ENCODE peak calls at places on chromosome 12, in four cellular contexts. H is A549, J is IMR-90, F is GM12878. Y is an unnamed sample.

GRCh38 chr12:5587701-5588100 is 155.8 kb downstream of the NTF3 start:
- DNase-seq in H (no peak), J (no peak), F (no peak), Y (no peak)

GRCh38 chr12:51371295-51371953 is 19.8 kb downstream of the GALNT6 start:
- DNase-seq in H (peak), J (peak), F (no peak), Y (peak)

GRCh38 chr12:54360717-54361456 is 3.4 kb downstream of the GPR84 start:
- DNase-seq in H (peak), J (peak), F (no peak), Y (peak)

GRCh38 chr12:91542048-91542447 is 359.4 kb upstream of the DCN start:
- DNase-seq in H (no peak), J (no peak), F (no peak), Y (no peak)

GRCh38 chr12:84554199-84554723 is 358.3 kb downstream of the SLC6A15 start:
- DNase-seq in H (no peak), J (no peak), F (no peak), Y (no peak)

GRCh38 chr12:47828967-47829482 is 9.3 kb upstream of the HDAC7 start:
- DNase-seq in H (peak), J (peak), F (no peak), Y (no peak)

GRCh38 chr12:63967358-63967757 is 122.9 kb downstream of the SRGAP1 start:
- DNase-seq in H (no peak), J (peak), F (no peak), Y (no peak)

GRCh38 chr12:67651380-67651695 is 2.8 kb downstream of the DYRK2 start:
- DNase-seq in H (peak), J (peak), F (no peak), Y (peak)

GRCh38 chr12:76563061-76563460 is 3.5 kb upstream of the OSBPL8 start:
- DNase-seq in H (no peak), J (no peak), F (no peak), Y (no peak)

GRCh38 chr12:126784328-126784921 is 1482.5 kb upstream of the TMEM132C start:
- DNase-seq in H (peak), J (no peak), F (no peak), Y (peak)

GRCh38 chr12:12507121-12507520 is 55.5 kb downstream of the DUSP16 start:
- DNase-seq in H (no peak), J (no peak), F (no peak), Y (no peak)

GRCh38 chr12:124172646-124173045 is 122.2 kb upstream of the RFLNA start:
- DNase-seq in H (no peak), J (no peak), F (no peak), Y (no peak)

GRCh38 chr12:131830335-131831020 is 2.3 kb downstream of the MMP17 start:
- DNase-seq in H (peak), J (peak), F (no peak), Y (peak)

GRCh38 chr12:104736307-104736706 is 221.8 kb downstream of the SLC41A2 start:
- DNase-seq in H (no peak), J (peak), F (no peak), Y (no peak)

GRCh38 chr12:75650989-75651695 is 139.7 kb upstream of the KRR1 start:
- DNase-seq in H (no peak), J (no peak), F (no peak), Y (no peak)

GRCh38 chr12:68536885-68537284 is 73.8 kb upstream of the RAP1B start:
- DNase-seq in H (no peak), J (no peak), F (no peak), Y (no peak)

GRCh38 chr12:128789356-128789929 is 34.3 kb downstream of the SLC15A4 start:
- DNase-seq in H (no peak), J (no peak), F (no peak), Y (no peak)

GRCh38 chr12:8081228-8081920 is 700 bp upstream of the NECAP1 start:
- DNase-seq in H (no peak), J (no peak), F (no peak), Y (no peak)

GRCh38 chr12:42469355-42470006 is 120.1 kb downstream of the PRICKLE1 start:
- DNase-seq in H (no peak), J (no peak), F (peak), Y (no peak)

GRCh38 chr12:122947352-122947792 is 18.9 kb downstream of the ABCB9 start:
- DNase-seq in H (no peak), J (no peak), F (no peak), Y (no peak)

GRCh38 chr12:110699591-110700445 is 10.9 kb upstream of the HVCN1 start:
- DNase-seq in H (no peak), J (no peak), F (no peak), Y (peak)

GRCh38 chr12:47209014-47209413 is 129.3 kb upstream of the AMIGO2 start:
- DNase-seq in H (no peak), J (no peak), F (no peak), Y (no peak)

GRCh38 chr12:82659343-82660207 is 27.1 kb upstream of the TMTC2 start:
- DNase-seq in H (no peak), J (no peak), F (no peak), Y (no peak)

DNA sequence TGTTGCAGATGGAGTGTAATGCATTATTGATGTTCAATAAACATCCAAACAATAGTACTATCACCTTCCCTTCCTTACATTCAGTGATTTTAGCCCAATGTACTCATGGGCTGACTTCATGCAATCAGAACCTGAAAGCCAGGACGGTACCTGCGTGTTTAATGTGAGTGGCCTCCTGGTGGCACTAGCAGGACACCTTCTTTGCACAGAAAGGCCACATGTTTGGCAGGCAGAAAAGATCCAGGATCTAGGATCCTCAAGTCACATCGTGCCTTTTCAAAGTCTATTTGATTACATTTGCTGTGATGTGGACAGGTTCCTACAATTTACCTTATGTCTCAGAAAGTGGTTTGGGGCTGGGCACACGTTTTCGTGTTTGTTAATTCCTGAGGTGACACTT is 82.9 kb downstream of the NEDD1 start:
- DNase-seq in H (no peak), J (no peak), F (no peak), Y (peak)
- TF ChIP-seq SMC3 in H (no peak), J (no peak), F (peak), Y (peak)

GRCh38 chr12:6606331-6607131 is 648 bp downstream of the CHD4 start:
- DNase-seq in H (peak), J (peak), F (no peak), Y (peak)

GRCh38 chr12:6604254-6605029 is 2.7 kb downstream of the CHD4 start:
- DNase-seq in H (no peak), J (no peak), F (no peak), Y (no peak)

GRCh38 chr12:6602526-6602925 is 4.7 kb downstream of the CHD4 start:
- DNase-seq in H (no peak), J (no peak), F (no peak), Y (no peak)

GRCh38 chr12:6605425-6606330 is 1.5 kb downstream of the CHD4 start:
- DNase-seq in H (peak), J (peak), F (no peak), Y (no peak)

GRCh38 chr12:6603095-6603567 is 4.0 kb downstream of the CHD4 start:
- DNase-seq in H (no peak), J (peak), F (no peak), Y (no peak)
- TF ChIP-seq SMC3 in H (no peak), J (no peak), F (no peak), Y (no peak)

GRCh38 chr12:130728158-130729058 is 12.3 kb upstream of the RIMBP2 start:
- DNase-seq in H (no peak), J (no peak), F (no peak), Y (no peak)
- TF ChIP-seq SMC3 in H (no peak), J (no peak), F (no peak), Y (no peak)

DNA sequence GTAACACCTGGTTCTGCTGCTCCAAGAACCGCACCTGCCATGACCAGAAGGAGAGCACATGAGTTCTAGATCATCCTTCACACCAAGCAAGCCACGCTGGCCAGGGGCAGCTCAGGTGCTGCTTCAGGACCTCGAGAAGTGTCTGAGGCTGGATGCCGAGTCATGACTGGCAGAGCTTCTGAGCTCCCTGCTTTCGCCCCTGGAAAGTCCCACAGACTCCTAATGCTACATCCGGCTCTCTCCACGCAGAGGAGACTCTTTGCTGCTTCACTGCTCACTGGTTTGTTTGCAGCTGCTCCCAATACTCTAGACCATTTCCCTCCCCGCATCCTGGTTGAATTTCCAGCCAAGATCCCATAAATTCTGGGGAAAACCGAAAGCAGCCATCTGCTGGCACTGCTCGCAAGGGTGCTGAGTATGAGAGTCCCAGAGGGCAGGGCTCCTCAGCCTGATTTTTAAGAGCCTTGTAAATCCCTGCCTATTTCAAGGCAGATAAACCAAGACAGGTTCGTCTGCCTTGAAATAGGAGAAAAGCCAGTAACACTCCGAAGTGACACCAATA is 1.4 kb downstream of the KRT2 start:
- DNase-seq in H (no peak), J (no peak), F (no peak), Y (no peak)
- TF ChIP-seq SMC3 in H (no peak), J (no peak), F (no peak), Y (no peak)

GRCh38 chr12:118402251-118402650 is 25.9 kb downstream of the SUDS3 start:
- DNase-seq in H (no peak), J (peak), F (no peak), Y (no peak)

GRCh38 chr12:118409834-118410233 is 33.5 kb downstream of the SUDS3 start:
- DNase-seq in H (no peak), J (no peak), F (no peak), Y (no peak)

GRCh38 chr12:118404876-118405521 is 28.6 kb downstream of the SUDS3 start:
- DNase-seq in H (peak), J (peak), F (peak), Y (peak)
- TF ChIP-seq SMC3 in H (peak), J (peak), F (peak), Y (peak)

Y was measured in HepG2.